ENCODE peak calls at places on chromosomes 5 and 9, in four cellular contexts. B is midbrain; A is activated effector memory CD4-positive, alpha-beta T cell treated with Interleukin-2 at 50 U/mL for 16 hours; F is Daoy. R is an unnamed sample.

GRCh38 chr9:87324613-87325194 is 173.0 kb upstream of the DAPK1 start:
- DNase-seq in B (peak; percentile 75), A (no peak), F (peak; percentile 67), R (peak; percentile 60)

GRCh38 chr5:112529525-112529924 is 110.4 kb upstream of the EPB41L4A start:
- DNase-seq in F (no peak), B (peak; percentile 24), A (no peak), R (no peak)

GRCh38 chr5:124700333-124700732 is 46.1 kb downstream of the ZNF608 start:
- DNase-seq in A (no peak), F (no peak), B (no peak), R (no peak)

GRCh38 chr9:18703086-18703750 is 229.3 kb downstream of the ADAMTSL1 start:
- DNase-seq in F (no peak), B (no peak), A (no peak), R (no peak)

GRCh38 chr9:106755727-106756126 is 107.2 kb upstream of the ZNF462 start:
- DNase-seq in F (no peak), A (no peak), B (no peak), R (no peak)

GRCh38 chr9:116282598-116282997 is 129.0 kb downstream of the PAPPA start:
- DNase-seq in F (no peak), A (no peak), B (no peak), R (no peak)

GRCh38 chr9:127599550-127599891 is 12.6 kb upstream of the STXBP1 start:
- DNase-seq in A (no peak), F (no peak), B (no peak), R (no peak)

GRCh38 chr9:115973241-115973640 is 180.3 kb upstream of the PAPPA start:
- DNase-seq in A (no peak), F (no peak), B (no peak), R (no peak)

GRCh38 chr9:36928670-36929349 is 105.3 kb downstream of the PAX5 start:
- DNase-seq in B (no peak), F (peak; percentile 86), A (no peak), R (no peak)

GRCh38 chr5:14593326-14594036 is 11.9 kb downstream of the OTULINL start:
- DNase-seq in A (no peak), B (no peak), F (peak; percentile 20), R (no peak)

GRCh38 chr9:72982161-72982799 is 29.4 kb upstream of the ALDH1A1 start:
- DNase-seq in F (no peak), A (no peak), B (no peak), R (no peak)

GRCh38 chr9:136861874-136862457 is 4.1 kb downstream of the EDF1 start:
- DNase-seq in B (no peak), F (no peak), A (no peak), R (no peak)

R was measured in G401.